ENCODE peak calls at places on chromosomes 5 and 9, in nine cellular contexts. Y is nephron progenitor cell, T is A549, C is neural progenitor cell, O is astrocyte of the spinal cord, G is left ventricle myocardium inferior, X is cardiac muscle cell, F is WTC11, A is natural killer cell. M is an unnamed sample.

GRCh38 chr5:54743997-54744788 is 226.6 kb downstream of the SNX18 start:
- DNase-seq in Y (no peak), T (no peak), C (peak; percentile 48), O (peak; percentile 96), G (no peak), X (peak; percentile 97), F (no peak), A (peak; percentile 41), M (no peak)

GRCh38 chr5:176436641-176437040 is 11.5 kb upstream of the FAF2 start:
- DNase-seq in Y (no peak), T (no peak), C (no peak), O (peak; percentile 22), G (no peak), X (peak; percentile 19), F (no peak), A (no peak), M (no peak)

GRCh38 chr9:110125763-110126351 is 82.1 kb downstream of the C9orf152 start:
- DNase-seq in Y (no peak), T (no peak), C (no peak), O (no peak), G (no peak), X (no peak), F (no peak), A (no peak), M (no peak)

GRCh38 chr5:125294844-125295243 is 548.4 kb upstream of the ZNF608 start:
- DNase-seq in Y (no peak), T (no peak), C (no peak), O (no peak), G (no peak), X (no peak), F (no peak), A (no peak), M (no peak)

GRCh38 chr9:20242767-20243166 is 379.5 kb downstream of the MLLT3 start:
- DNase-seq in Y (no peak), T (no peak), C (no peak), O (no peak), G (no peak), X (no peak), F (no peak), A (no peak), M (no peak)

GRCh38 chr5:82147860-82148573 is 130.1 kb downstream of the RPS23 start:
- DNase-seq in Y (no peak), T (no peak), C (no peak), O (peak; percentile 39), G (no peak), X (peak; percentile 90), F (no peak), A (no peak), M (no peak)

GRCh38 chr5:139543423-139543991 is 17.6 kb upstream of the UBE2D2 start:
- DNase-seq in Y (peak; percentile 51), T (no peak), C (peak; percentile 76), O (peak; percentile 39), G (peak; percentile 77), X (peak; percentile 59), F (peak; percentile 78), A (peak; percentile 54), M (peak; percentile 79)

GRCh38 chr5:370959-371810 is 49.7 kb downstream of the AHRR start:
- DNase-seq in Y (no peak), T (no peak), C (no peak), O (no peak), G (no peak), X (no peak), F (peak; percentile 11), A (no peak), M (peak; percentile 12)

GRCh38 chr9:130433168-130433946 is 11.4 kb upstream of the ASS1 start:
- DNase-seq in Y (peak; percentile 85), T (peak; percentile 87), C (peak; percentile 91), O (peak; percentile 46), G (peak; percentile 44), X (peak; percentile 69), F (peak; percentile 76), A (no peak), M (peak; percentile 88)

GRCh38 chr9:61671276-61671973 is 481.6 kb downstream of the SPATA31A7 start:
- DNase-seq in Y (no peak), T (no peak), C (no peak), O (no peak), G (no peak), X (no peak), F (no peak), A (no peak), M (no peak)

GRCh38 chr9:128995791-128996190 is 32.3 kb downstream of the SH3GLB2 start:
- DNase-seq in Y (no peak), T (no peak), C (no peak), O (no peak), G (no peak), X (peak; percentile 89), F (no peak), A (no peak), M (no peak)

GRCh38 chr9:4553951-4554381 is 63.7 kb downstream of the SLC1A1 start:
- DNase-seq in Y (no peak), T (no peak), C (no peak), O (peak; percentile 25), G (no peak), X (peak; percentile 13), F (no peak), A (no peak), M (no peak)

GRCh38 chr5:133878236-133878555 is 90.2 kb downstream of the C5orf15 start:
- DNase-seq in Y (no peak), T (no peak), C (no peak), O (no peak), G (no peak), X (no peak), F (no peak), A (no peak), M (no peak)

GRCh38 chr5:61817472-61818326 is 485.6 kb downstream of the ZSWIM6 start:
- DNase-seq in Y (peak; percentile 46), T (peak; percentile 36), C (peak; percentile 63), O (peak; percentile 47), G (peak; percentile 19), X (peak; percentile 70), F (peak; percentile 32), A (no peak), M (peak; percentile 58)

GRCh38 chr9:129318121-129319075 is 140.3 kb upstream of the IER5L start:
- DNase-seq in Y (peak; percentile 53), T (no peak), C (peak; percentile 30), O (no peak), G (no peak), X (peak; percentile 42), F (no peak), A (peak; percentile 6), M (no peak)

GRCh38 chr5:132426525-132427138 is 57.1 kb downstream of the SLC22A5 start:
- DNase-seq in Y (no peak), T (peak; percentile 65), C (peak; percentile 44), O (peak; percentile 91), G (peak; percentile 70), X (peak; percentile 91), F (peak; percentile 41), A (peak; percentile 79), M (peak; percentile 22)

GRCh38 chr9:123251741-123252140 is 16.6 kb downstream of the STRBP start:
- DNase-seq in Y (no peak), T (no peak), C (no peak), O (no peak), G (no peak), X (no peak), F (no peak), A (no peak), M (no peak)

GRCh38 chr9:131781069-131781468 is 41.2 kb upstream of the RAPGEF1 start:
- DNase-seq in Y (no peak), T (no peak), C (no peak), O (no peak), G (no peak), X (peak; percentile 8), F (no peak), A (no peak), M (no peak)

GRCh38 chr5:50302815-50303490 is 138.1 kb downstream of the EMB start:
- DNase-seq in Y (no peak), T (peak; percentile 15), C (no peak), O (peak; percentile 54), G (no peak), X (no peak), F (no peak), A (no peak), M (no peak)

GRCh38 chr5:156680845-156681244 is 169.2 kb upstream of the PPP1R2B start:
- DNase-seq in Y (no peak), T (no peak), C (no peak), O (no peak), G (peak; percentile 13), X (no peak), F (no peak), A (no peak), M (no peak)
- TF ChIP-seq CTCF in Y (no peak), T (no peak), C (no peak), O (no peak), G (no peak), X (no peak), F (no peak), A (no peak), M (no peak)

GRCh38 chr5:43729846-43730478 is 127.0 kb downstream of the NNT start:
- DNase-seq in Y (no peak), T (no peak), C (no peak), O (peak; percentile 47), G (no peak), X (peak; percentile 64), F (no peak), A (no peak), M (no peak)
- TF ChIP-seq CTCF in Y (peak; percentile 67), T (peak; percentile 57), C (peak; percentile 74), O (peak; percentile 37), G (peak; percentile 72), X (peak; percentile 48), F (peak; percentile 28), A (no peak), M (peak; percentile 69)

GRCh38 chr9:119667163-119667562 is 297.9 kb upstream of the BRINP1 start:
- DNase-seq in Y (no peak), T (no peak), C (peak; percentile 5), O (no peak), G (no peak), X (no peak), F (no peak), A (no peak), M (no peak)
- TF ChIP-seq CTCF in Y (no peak), T (no peak), C (no peak), O (no peak), G (no peak), X (no peak), F (no peak), A (no peak), M (no peak)

DNA sequence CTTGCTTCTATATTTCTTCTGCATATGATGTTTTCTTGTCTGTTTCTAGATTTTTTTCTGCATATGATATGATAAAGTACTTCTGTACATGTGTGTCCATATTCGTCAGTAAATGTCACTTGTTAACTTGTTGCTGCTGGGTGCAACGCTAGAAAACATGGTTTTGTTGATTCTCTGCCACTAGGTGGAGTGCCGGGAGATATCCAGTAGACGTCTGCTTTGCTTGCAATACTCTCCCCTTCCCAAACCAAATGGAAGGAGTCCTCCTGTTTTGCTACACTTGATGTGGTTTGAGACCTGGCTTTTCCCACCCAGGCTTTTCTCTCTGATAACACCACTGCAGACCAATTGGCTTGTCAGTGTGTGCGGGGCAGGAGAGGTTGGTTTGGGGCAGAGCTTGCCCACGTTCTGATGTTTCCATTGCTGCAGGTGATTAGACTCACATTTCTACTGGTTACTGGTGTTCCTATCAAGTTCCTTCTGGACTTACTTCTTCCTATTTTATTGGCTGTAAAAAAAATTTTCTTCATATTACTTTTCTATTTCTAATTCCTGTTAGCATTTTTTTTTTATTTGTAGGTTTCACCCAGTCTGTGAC is 900.0 kb upstream of the CDH10 start:
- DNase-seq in Y (peak; percentile 33), T (peak; percentile 4), C (peak; percentile 73), O (peak; percentile 36), G (no peak), X (no peak), F (peak; percentile 57), A (no peak), M (peak; percentile 43)
- TF ChIP-seq CTCF in Y (peak; percentile 65), T (peak; percentile 61), C (peak; percentile 75), O (peak; percentile 66), G (peak; percentile 44), X (no peak), F (peak; percentile 58), A (no peak), M (peak; percentile 79)

GRCh38 chr9:134364391-134365114 is 38.3 kb downstream of the RXRA start:
- DNase-seq in Y (no peak), T (no peak), C (no peak), O (no peak), G (no peak), X (no peak), F (no peak), A (no peak), M (no peak)
- TF ChIP-seq CTCF in Y (no peak), T (no peak), C (peak; percentile 16), O (peak; percentile 13), G (peak; percentile 36), X (no peak), F (no peak), A (no peak), M (no peak)

M was measured in glutamatergic neuron.